ENCODE peak calls at places on chromosomes 16 and 17, in nine cellular contexts. F is gastrocnemius medialis; R is type B pancreatic cell; N is adrenal gland; I is tibial artery; U is GM12892; H is ELF-1; B is HTR-8/SVneo; J is CD4-positive, alpha-beta T cell. M is an unnamed sample.

GRCh38 chr17:66740226-66740625 is 94.7 kb upstream of the CACNG5 start:
- DNase-seq in F (no peak), R (no peak), N (no peak), I (no peak), U (no peak), H (no peak), B (no peak), J (no peak), M (no peak)

GRCh38 chr16:2532494-2533141 is 1.4 kb upstream of the CEMP1 start:
- DNase-seq in F (peak; percentile 82), R (no peak), N (peak; percentile 72), I (peak; percentile 67), U (peak; percentile 56), H (peak; percentile 60), B (peak; percentile 48), J (peak; percentile 42), M (no peak)

GRCh38 chr16:86925067-86925791 is 346.9 kb downstream of the FOXL1 start:
- DNase-seq in F (no peak), R (no peak), N (no peak), I (no peak), U (no peak), H (peak; percentile 55), B (peak; percentile 91), J (no peak), M (peak; percentile 14)

GRCh38 chr16:31452631-31453106 is 6.6 kb upstream of the ARMC5 start:
- DNase-seq in F (no peak), R (no peak), N (peak; percentile 64), I (peak; percentile 23), U (no peak), H (no peak), B (peak; percentile 64), J (no peak), M (no peak)

GRCh38 chr17:76383645-76384221 is 676 bp upstream of the SPHK1 start:
- DNase-seq in F (peak; percentile 30), R (no peak), N (peak; percentile 33), I (no peak), U (peak; percentile 54), H (peak; percentile 64), B (peak; percentile 59), J (peak; percentile 14), M (no peak)

GRCh38 chr17:50689251-50689650 is 18.5 kb downstream of the ANKRD40 start:
- DNase-seq in F (no peak), R (no peak), N (peak; percentile 84), I (no peak), U (no peak), H (peak; percentile 55), B (peak; percentile 69), J (no peak), M (no peak)

GRCh38 chr17:50123649-50124349 is 6.2 kb downstream of the SAMD14 start:
- DNase-seq in F (no peak), R (no peak), N (no peak), I (no peak), U (no peak), H (peak; percentile 76), B (no peak), J (no peak), M (no peak)

GRCh38 chr16:1037023-1037933 is 35.3 kb upstream of the SSTR5 start:
- DNase-seq in F (no peak), R (no peak), N (peak; percentile 53), I (no peak), U (no peak), H (no peak), B (peak; percentile 61), J (no peak), M (no peak)

GRCh38 chr17:1830288-1830687 is 483 bp downstream of the RPA1 start:
- DNase-seq in F (no peak), R (no peak), N (no peak), I (no peak), U (no peak), H (peak; percentile 50), B (peak; percentile 29), J (no peak), M (no peak)

GRCh38 chr17:32958418-32958817 is 30.5 kb downstream of the TMEM98 start:
- DNase-seq in F (no peak), R (no peak), N (no peak), I (no peak), U (no peak), H (no peak), B (no peak), J (no peak), M (no peak)

GRCh38 chr17:78774956-78775571 is 7.0 kb downstream of the CYTH1 start:
- DNase-seq in F (no peak), R (no peak), N (no peak), I (no peak), U (no peak), H (no peak), B (no peak), J (peak; percentile 53), M (no peak)

GRCh38 chr16:2359919-2360318 is 19.4 kb upstream of the ABCA3 start:
- DNase-seq in F (no peak), R (no peak), N (no peak), I (no peak), U (no peak), H (no peak), B (no peak), J (no peak), M (no peak)

GRCh38 chr17:40319651-40320550 is 10.9 kb downstream of the RARA start:
- DNase-seq in F (peak; percentile 83), R (no peak), N (peak; percentile 61), I (peak; percentile 62), U (no peak), H (no peak), B (no peak), J (peak; percentile 77), M (no peak)

GRCh38 chr16:29841631-29842030 is 21.4 kb downstream of the MVP start:
- DNase-seq in F (no peak), R (no peak), N (no peak), I (no peak), U (no peak), H (no peak), B (no peak), J (no peak), M (no peak)

GRCh38 chr16:28623172-28623711 is 13.4 kb upstream of the SULT1A1 start:
- DNase-seq in F (peak; percentile 27), R (no peak), N (peak; percentile 51), I (no peak), U (peak; percentile 49), H (peak; percentile 71), B (no peak), J (peak; percentile 45), M (no peak)

GRCh38 chr17:17032131-17032692 is 10.0 kb upstream of the MPRIP start:
- DNase-seq in F (peak; percentile 66), R (no peak), N (no peak), I (peak; percentile 50), U (no peak), H (no peak), B (peak; percentile 70), J (no peak), M (no peak)

GRCh38 chr16:84804326-84804725 is 15.5 kb upstream of the CRISPLD2 start:
- DNase-seq in F (no peak), R (no peak), N (no peak), I (no peak), U (no peak), H (no peak), B (no peak), J (no peak), M (no peak)

GRCh38 chr16:72938426-72939164 is 109.3 kb downstream of the ZFHX3 start:
- DNase-seq in F (peak; percentile 93), R (no peak), N (peak; percentile 98), I (peak; percentile 99), U (no peak), H (no peak), B (no peak), J (no peak), M (peak; percentile 5)

GRCh38 chr17:81342700-81343070 is 47.6 kb upstream of the SLC38A10 start:
- DNase-seq in F (peak; percentile 30), R (no peak), N (no peak), I (no peak), U (no peak), H (no peak), B (no peak), J (no peak), M (no peak)

GRCh38 chr17:49229805-49230600 is 584 bp downstream of the PHOSPHO1 start:
- DNase-seq in F (no peak), R (no peak), N (no peak), I (no peak), U (no peak), H (no peak), B (no peak), J (no peak), M (no peak)

GRCh38 chr17:30950669-30951399 is 20.0 kb upstream of the RNF135 start:
- DNase-seq in F (peak; percentile 58), R (no peak), N (peak; percentile 76), I (peak; percentile 77), U (no peak), H (no peak), B (no peak), J (no peak), M (no peak)

GRCh38 chr17:1005361-1005946 is 8.5 kb downstream of the TIMM22 start:
- DNase-seq in F (peak; percentile 51), R (no peak), N (peak; percentile 88), I (peak; percentile 72), U (no peak), H (no peak), B (no peak), J (no peak), M (no peak)

GRCh38 chr16:88533945-88534641 is 36.1 kb upstream of the ZC3H18 start:
- DNase-seq in F (peak; percentile 67), R (peak; percentile 90), N (peak; percentile 64), I (peak; percentile 48), U (peak; percentile 95), H (no peak), B (peak; percentile 92), J (peak; percentile 60), M (peak; percentile 25)

GRCh38 chr17:66679631-66680517 is 155.0 kb upstream of the CACNG5 start:
- DNase-seq in F (no peak), R (no peak), N (no peak), I (no peak), U (no peak), H (no peak), B (no peak), J (no peak), M (no peak)

GRCh38 chr17:35566955-35567354 is 6.3 kb upstream of the SLFN14 start:
- DNase-seq in F (no peak), R (no peak), N (no peak), I (no peak), U (no peak), H (no peak), B (no peak), J (no peak), M (no peak)

GRCh38 chr17:29578626-29579485 is 10.4 kb downstream of the TP53I13 start:
- DNase-seq in F (no peak), R (no peak), N (no peak), I (no peak), U (peak; percentile 5), H (no peak), B (no peak), J (no peak), M (no peak)

GRCh38 chr16:26169451-26169850 is 477.7 kb downstream of the HS3ST4 start:
- DNase-seq in F (no peak), R (no peak), N (no peak), I (no peak), U (no peak), H (no peak), B (no peak), J (no peak), M (no peak)

GRCh38 chr16:90016339-90016950 is 2.8 kb downstream of the DBNDD1 start:
- DNase-seq in F (no peak), R (no peak), N (no peak), I (no peak), U (no peak), H (no peak), B (no peak), J (no peak), M (no peak)

GRCh38 chr17:30921544-30922196 is at the start of gene ADAP2:
- DNase-seq in F (peak; percentile 25), R (no peak), N (peak; percentile 50), I (peak; percentile 53), U (peak; percentile 45), H (peak; percentile 30), B (peak; percentile 66), J (no peak), M (no peak)

GRCh38 chr17:68197091-68197996 is 50.5 kb upstream of the AMZ2 start:
- DNase-seq in F (no peak), R (peak; percentile 71), N (no peak), I (no peak), U (no peak), H (peak; percentile 47), B (no peak), J (no peak), M (no peak)

GRCh38 chr16:10039220-10040096 is 142.8 kb downstream of the GRIN2A start:
- DNase-seq in F (no peak), R (no peak), N (no peak), I (no peak), U (peak; percentile 13), H (peak; percentile 73), B (peak; percentile 36), J (no peak), M (no peak)